ENCODE peak calls at places on chromosomes 12 and 14, in seven cellular contexts. V is kidney tubule cell, Z is lower leg skin, I is astrocyte, P is left colon, S is fibroblast of pulmonary artery, J is ovary. M is an unnamed sample.

GRCh38 chr12:89486231-89486630 is 38.4 kb downstream of the GALNT4 start:
- DNase-seq in V (no peak), Z (no peak), I (no peak), P (no peak), S (no peak), J (no peak), M (no peak)

GRCh38 chr12:32595251-32595650 is 83.8 kb upstream of the DNM1L start:
- DNase-seq in V (peak), Z (no peak), I (peak), P (no peak), S (peak), J (no peak), M (no peak)

GRCh38 chr12:29544428-29545101 is 47.1 kb upstream of the OVCH1 start:
- DNase-seq in V (no peak), Z (no peak), I (no peak), P (no peak), S (no peak), J (no peak), M (no peak)

GRCh38 chr14:21054123-21054767 is 3.4 kb upstream of the RNASE8 start:
- DNase-seq in V (peak), Z (peak), I (no peak), P (peak), S (no peak), J (no peak), M (no peak)

GRCh38 chr12:62301080-62301798 is 41.0 kb downstream of the USP15 start:
- DNase-seq in V (no peak), Z (no peak), I (no peak), P (no peak), S (no peak), J (no peak), M (no peak)

GRCh38 chr14:71187633-71188356 is 280.5 kb downstream of the PCNX1 start:
- DNase-seq in V (no peak), Z (no peak), I (no peak), P (no peak), S (peak), J (no peak), M (no peak)

GRCh38 chr14:53858344-53858682 is 98.3 kb downstream of the BMP4 start:
- DNase-seq in V (no peak), Z (no peak), I (no peak), P (no peak), S (no peak), J (no peak), M (no peak)

GRCh38 chr14:99393059-99393655 is 87.5 kb downstream of the SETD3 start:
- DNase-seq in V (peak), Z (no peak), I (no peak), P (no peak), S (peak), J (no peak), M (no peak)

GRCh38 chr14:51455041-51455835 is 196.5 kb upstream of the FRMD6 start:
- DNase-seq in V (no peak), Z (no peak), I (no peak), P (no peak), S (no peak), J (no peak), M (no peak)

GRCh38 chr12:93226356-93226755 is 151.4 kb upstream of the NUDT4 start:
- DNase-seq in V (peak), Z (no peak), I (no peak), P (no peak), S (peak), J (no peak), M (no peak)

GRCh38 chr12:93571854-93572711 is at the start of gene SOCS2:
- DNase-seq in V (no peak), Z (no peak), I (peak), P (peak), S (peak), J (peak), M (peak)

GRCh38 chr12:94282675-94283074 is 134.3 kb downstream of the PLXNC1 start:
- DNase-seq in V (no peak), Z (no peak), I (no peak), P (no peak), S (peak), J (no peak), M (no peak)

GRCh38 chr12:47192046-47192445 is 112.3 kb upstream of the AMIGO2 start:
- DNase-seq in V (no peak), Z (no peak), I (no peak), P (no peak), S (no peak), J (no peak), M (no peak)

GRCh38 chr14:94586635-94587034 is 5.4 kb downstream of the SERPINA5 start:
- DNase-seq in V (no peak), Z (peak), I (no peak), P (no peak), S (no peak), J (no peak), M (no peak)

GRCh38 chr12:62891805-62892549 is 43.0 kb downstream of the PPM1H start:
- DNase-seq in V (peak), Z (no peak), I (no peak), P (no peak), S (no peak), J (no peak), M (no peak)

GRCh38 chr12:13097526-13097925 is 5.9 kb downstream of the GSG1 start:
- DNase-seq in V (peak), Z (no peak), I (no peak), P (no peak), S (no peak), J (no peak), M (no peak)

GRCh38 chr12:2733493-2734252 is 61.1 kb upstream of the FKBP4 start:
- DNase-seq in V (no peak), Z (no peak), I (no peak), P (no peak), S (no peak), J (no peak), M (no peak)

GRCh38 chr14:52906141-52906601 is 44.7 kb downstream of the FERMT2 start:
- DNase-seq in V (peak), Z (no peak), I (peak), P (no peak), S (peak), J (no peak), M (no peak)

GRCh38 chr12:52149651-52150241 is 42.1 kb downstream of the KRT80 start:
- DNase-seq in V (peak), Z (no peak), I (no peak), P (no peak), S (no peak), J (no peak), M (no peak)

GRCh38 chr12:75374971-75375370 is 15.9 kb upstream of the GLIPR1L2 start:
- DNase-seq in V (no peak), Z (no peak), I (peak), P (no peak), S (no peak), J (no peak), M (no peak)

GRCh38 chr14:71474866-71475265 is 457.4 kb upstream of the RGS6 start:
- DNase-seq in V (no peak), Z (no peak), I (no peak), P (no peak), S (no peak), J (no peak), M (no peak)

GRCh38 chr12:79260923-79261322 is 396.3 kb downstream of the SYT1 start:
- DNase-seq in V (no peak), Z (no peak), I (no peak), P (no peak), S (no peak), J (no peak), M (no peak)

GRCh38 chr14:67569011-67569650 is 30.9 kb downstream of the PIGH start:
- DNase-seq in V (no peak), Z (peak), I (no peak), P (no peak), S (no peak), J (no peak), M (no peak)

GRCh38 chr12:52872644-52873384 is 24.0 kb upstream of the KRT78 start:
- DNase-seq in V (no peak), Z (no peak), I (no peak), P (peak), S (no peak), J (no peak), M (no peak)

GRCh38 chr12:21580748-21581495 is 23.7 kb downstream of the GYS2 start:
- DNase-seq in V (no peak), Z (no peak), I (no peak), P (no peak), S (no peak), J (no peak), M (no peak)